ENCODE peak calls at places on chromosomes 13 and 19, in nine cellular contexts. One of them, this sample, is unnamed.
A peak's percentile ranks its signal among the peaks of the same experiment; 100 is the strongest.

GRCh38 chr19:4277051-4277700 is 1.9 kb upstream of the SHD start:
- DNase-seq in HFF-Myc: no peak
- DNase-seq in NCI-H1105: no peak
- DNase-seq in posterior cingulate gyrus: no peak
- DNase-seq in hypothalamus: no peak
- DNase-seq in activated T-cell treated with anti-CD3 and anti-CD28 coated beads for 48 hours: no peak
- DNase-seq in NCI-H1436: no peak
- DNase-seq in NCI-H748 treated with DMSO at 0.1 percent for 48 hours: peak; percentile 5
- DNase-seq in C1 segment of cervical spinal cord: no peak
- DNase-seq in this sample: no peak

GRCh38 chr19:2144190-2144589 is 7.2 kb downstream of the AP3D1 start:
- DNase-seq in C1 segment of cervical spinal cord: no peak
- DNase-seq in NCI-H1436: no peak
- DNase-seq in NCI-H748 treated with DMSO at 0.1 percent for 48 hours: no peak
- DNase-seq in hypothalamus: no peak
- DNase-seq in HFF-Myc: no peak
- DNase-seq in NCI-H1105: no peak
- DNase-seq in activated T-cell treated with anti-CD3 and anti-CD28 coated beads for 48 hours: no peak
- DNase-seq in posterior cingulate gyrus: no peak
- DNase-seq in this sample: no peak

GRCh38 chr19:41638624-41639023 is 11.8 kb upstream of the CEACAM4 start:
- DNase-seq in HFF-Myc: no peak
- DNase-seq in activated T-cell treated with anti-CD3 and anti-CD28 coated beads for 48 hours: no peak
- DNase-seq in NCI-H1436: no peak
- DNase-seq in NCI-H748 treated with DMSO at 0.1 percent for 48 hours: no peak
- DNase-seq in posterior cingulate gyrus: no peak
- DNase-seq in C1 segment of cervical spinal cord: no peak
- DNase-seq in NCI-H1105: no peak
- DNase-seq in hypothalamus: no peak
- DNase-seq in this sample: no peak

GRCh38 chr13:46140044-46140443 is 35.2 kb upstream of the CPB2 start:
- DNase-seq in hypothalamus: no peak
- DNase-seq in NCI-H1105: no peak
- DNase-seq in C1 segment of cervical spinal cord: no peak
- DNase-seq in activated T-cell treated with anti-CD3 and anti-CD28 coated beads for 48 hours: no peak
- DNase-seq in posterior cingulate gyrus: no peak
- DNase-seq in NCI-H1436: no peak
- DNase-seq in HFF-Myc: no peak
- DNase-seq in NCI-H748 treated with DMSO at 0.1 percent for 48 hours: no peak
- DNase-seq in this sample: no peak

GRCh38 chr13:20942938-20943518 is 40.5 kb upstream of the XPO4 start:
- DNase-seq in NCI-H1436: no peak
- DNase-seq in C1 segment of cervical spinal cord: no peak
- DNase-seq in activated T-cell treated with anti-CD3 and anti-CD28 coated beads for 48 hours: no peak
- DNase-seq in posterior cingulate gyrus: no peak
- DNase-seq in HFF-Myc: no peak
- DNase-seq in hypothalamus: no peak
- DNase-seq in NCI-H748 treated with DMSO at 0.1 percent for 48 hours: no peak
- DNase-seq in NCI-H1105: no peak
- DNase-seq in this sample: no peak

GRCh38 chr19:49331616-49332055 is 3.6 kb upstream of the CD37 start:
- DNase-seq in hypothalamus: peak; percentile 56
- DNase-seq in NCI-H1436: peak; percentile 22
- DNase-seq in HFF-Myc: no peak
- DNase-seq in posterior cingulate gyrus: no peak
- DNase-seq in NCI-H1105: no peak
- DNase-seq in activated T-cell treated with anti-CD3 and anti-CD28 coated beads for 48 hours: peak; percentile 52
- DNase-seq in NCI-H748 treated with DMSO at 0.1 percent for 48 hours: no peak
- DNase-seq in C1 segment of cervical spinal cord: no peak
- DNase-seq in this sample: no peak

GRCh38 chr19:844300-844971 is 3.6 kb downstream of the PRTN3 start:
- DNase-seq in HFF-Myc: no peak
- DNase-seq in NCI-H748 treated with DMSO at 0.1 percent for 48 hours: no peak
- DNase-seq in NCI-H1105: no peak
- DNase-seq in C1 segment of cervical spinal cord: no peak
- DNase-seq in activated T-cell treated with anti-CD3 and anti-CD28 coated beads for 48 hours: no peak
- DNase-seq in NCI-H1436: no peak
- DNase-seq in hypothalamus: no peak
- DNase-seq in posterior cingulate gyrus: no peak
- DNase-seq in this sample: no peak

GRCh38 chr13:81487151-81487550 is 1146.2 kb upstream of the SPRY2 start:
- DNase-seq in hypothalamus: no peak
- DNase-seq in NCI-H1436: peak; percentile 26
- DNase-seq in posterior cingulate gyrus: no peak
- DNase-seq in HFF-Myc: no peak
- DNase-seq in C1 segment of cervical spinal cord: no peak
- DNase-seq in NCI-H1105: no peak
- DNase-seq in activated T-cell treated with anti-CD3 and anti-CD28 coated beads for 48 hours: no peak
- DNase-seq in NCI-H748 treated with DMSO at 0.1 percent for 48 hours: peak; percentile 26
- DNase-seq in this sample: no peak

GRCh38 chr13:102401305-102401704 is 543 bp downstream of the FGF14 start:
- DNase-seq in NCI-H1436: no peak
- DNase-seq in hypothalamus: peak; percentile 48
- DNase-seq in activated T-cell treated with anti-CD3 and anti-CD28 coated beads for 48 hours: no peak
- DNase-seq in posterior cingulate gyrus: no peak
- DNase-seq in NCI-H748 treated with DMSO at 0.1 percent for 48 hours: peak; percentile 50
- DNase-seq in C1 segment of cervical spinal cord: no peak
- DNase-seq in HFF-Myc: no peak
- DNase-seq in NCI-H1105: no peak
- DNase-seq in this sample: no peak

GRCh38 chr13:98585946-98586345 is 9.0 kb upstream of the STK24 start:
- DNase-seq in NCI-H1436: no peak
- DNase-seq in NCI-H748 treated with DMSO at 0.1 percent for 48 hours: no peak
- DNase-seq in hypothalamus: no peak
- DNase-seq in NCI-H1105: no peak
- DNase-seq in activated T-cell treated with anti-CD3 and anti-CD28 coated beads for 48 hours: no peak
- DNase-seq in HFF-Myc: no peak
- DNase-seq in C1 segment of cervical spinal cord: no peak
- DNase-seq in posterior cingulate gyrus: no peak
- DNase-seq in this sample: no peak

GRCh38 chr19:4678881-4679379 is 8.8 kb upstream of the MYDGF start:
- DNase-seq in NCI-H748 treated with DMSO at 0.1 percent for 48 hours: no peak
- DNase-seq in hypothalamus: no peak
- DNase-seq in activated T-cell treated with anti-CD3 and anti-CD28 coated beads for 48 hours: peak; percentile 17
- DNase-seq in NCI-H1436: no peak
- DNase-seq in posterior cingulate gyrus: no peak
- DNase-seq in HFF-Myc: no peak
- DNase-seq in NCI-H1105: no peak
- DNase-seq in C1 segment of cervical spinal cord: no peak
- DNase-seq in this sample: no peak

GRCh38 chr19:33054623-33055022 is 10.1 kb downstream of the RHPN2 start:
- DNase-seq in C1 segment of cervical spinal cord: no peak
- DNase-seq in hypothalamus: no peak
- DNase-seq in activated T-cell treated with anti-CD3 and anti-CD28 coated beads for 48 hours: no peak
- DNase-seq in NCI-H1436: no peak
- DNase-seq in posterior cingulate gyrus: no peak
- DNase-seq in NCI-H748 treated with DMSO at 0.1 percent for 48 hours: no peak
- DNase-seq in HFF-Myc: no peak
- DNase-seq in NCI-H1105: no peak
- DNase-seq in this sample: no peak

GRCh38 chr13:28329395-28330158 is 165.4 kb downstream of the FLT1 start:
- DNase-seq in HFF-Myc: peak; percentile 82
- DNase-seq in C1 segment of cervical spinal cord: no peak
- DNase-seq in NCI-H1105: no peak
- DNase-seq in hypothalamus: no peak
- DNase-seq in NCI-H1436: no peak
- DNase-seq in NCI-H748 treated with DMSO at 0.1 percent for 48 hours: no peak
- DNase-seq in posterior cingulate gyrus: no peak
- DNase-seq in activated T-cell treated with anti-CD3 and anti-CD28 coated beads for 48 hours: no peak
- DNase-seq in this sample: no peak

GRCh38 chr13:76887070-76887563 is 912 bp upstream of the KCTD12 start:
- DNase-seq in NCI-H1436: no peak
- DNase-seq in posterior cingulate gyrus: no peak
- DNase-seq in HFF-Myc: no peak
- DNase-seq in hypothalamus: no peak
- DNase-seq in NCI-H1105: no peak
- DNase-seq in activated T-cell treated with anti-CD3 and anti-CD28 coated beads for 48 hours: no peak
- DNase-seq in C1 segment of cervical spinal cord: no peak
- DNase-seq in NCI-H748 treated with DMSO at 0.1 percent for 48 hours: no peak
- DNase-seq in this sample: no peak

GRCh38 chr13:91054902-91055301 is 292.6 kb upstream of the MIR17HG start:
- DNase-seq in NCI-H748 treated with DMSO at 0.1 percent for 48 hours: no peak
- DNase-seq in hypothalamus: no peak
- DNase-seq in NCI-H1436: no peak
- DNase-seq in C1 segment of cervical spinal cord: no peak
- DNase-seq in activated T-cell treated with anti-CD3 and anti-CD28 coated beads for 48 hours: no peak
- DNase-seq in NCI-H1105: no peak
- DNase-seq in posterior cingulate gyrus: no peak
- DNase-seq in HFF-Myc: no peak
- DNase-seq in this sample: no peak

GRCh38 chr13:113649212-113649611 is 8.8 kb downstream of the ATP4B start:
- DNase-seq in NCI-H1436: no peak
- DNase-seq in C1 segment of cervical spinal cord: no peak
- DNase-seq in NCI-H748 treated with DMSO at 0.1 percent for 48 hours: no peak
- DNase-seq in hypothalamus: no peak
- DNase-seq in activated T-cell treated with anti-CD3 and anti-CD28 coated beads for 48 hours: no peak
- DNase-seq in HFF-Myc: no peak
- DNase-seq in NCI-H1105: no peak
- DNase-seq in posterior cingulate gyrus: no peak
- DNase-seq in this sample: no peak

GRCh38 chr19:35254341-35255297 is 5.8 kb downstream of the LSR start:
- DNase-seq in posterior cingulate gyrus: peak; percentile 29
- DNase-seq in NCI-H1436: no peak
- DNase-seq in activated T-cell treated with anti-CD3 and anti-CD28 coated beads for 48 hours: no peak
- DNase-seq in C1 segment of cervical spinal cord: no peak
- DNase-seq in NCI-H748 treated with DMSO at 0.1 percent for 48 hours: no peak
- DNase-seq in hypothalamus: no peak
- DNase-seq in HFF-Myc: no peak
- DNase-seq in NCI-H1105: no peak
- DNase-seq in this sample: no peak

GRCh38 chr13:40445557-40445990 is 220.9 kb downstream of the FOXO1 start:
- DNase-seq in NCI-H1436: no peak
- DNase-seq in activated T-cell treated with anti-CD3 and anti-CD28 coated beads for 48 hours: no peak
- DNase-seq in HFF-Myc: no peak
- DNase-seq in hypothalamus: no peak
- DNase-seq in C1 segment of cervical spinal cord: no peak
- DNase-seq in NCI-H1105: no peak
- DNase-seq in posterior cingulate gyrus: no peak
- DNase-seq in NCI-H748 treated with DMSO at 0.1 percent for 48 hours: no peak
- DNase-seq in this sample: no peak

GRCh38 chr19:2691951-2692350 is 10.5 kb downstream of the GNG7 start:
- DNase-seq in NCI-H748 treated with DMSO at 0.1 percent for 48 hours: no peak
- DNase-seq in NCI-H1436: no peak
- DNase-seq in NCI-H1105: no peak
- DNase-seq in HFF-Myc: no peak
- DNase-seq in activated T-cell treated with anti-CD3 and anti-CD28 coated beads for 48 hours: no peak
- DNase-seq in posterior cingulate gyrus: peak; percentile 92
- DNase-seq in C1 segment of cervical spinal cord: peak; percentile 75
- DNase-seq in hypothalamus: peak; percentile 83
- DNase-seq in this sample: no peak

GRCh38 chr19:42480335-42481095 is 37.8 kb upstream of the CXCL17 start:
- DNase-seq in activated T-cell treated with anti-CD3 and anti-CD28 coated beads for 48 hours: no peak
- DNase-seq in NCI-H1105: no peak
- DNase-seq in HFF-Myc: no peak
- DNase-seq in NCI-H748 treated with DMSO at 0.1 percent for 48 hours: no peak
- DNase-seq in C1 segment of cervical spinal cord: no peak
- DNase-seq in hypothalamus: peak; percentile 21
- DNase-seq in posterior cingulate gyrus: no peak
- DNase-seq in NCI-H1436: no peak
- DNase-seq in this sample: no peak

GRCh38 chr13:61286148-61286745 is 129.4 kb downstream of the PCDH20 start:
- DNase-seq in NCI-H1105: peak; percentile 39
- DNase-seq in activated T-cell treated with anti-CD3 and anti-CD28 coated beads for 48 hours: no peak
- DNase-seq in NCI-H748 treated with DMSO at 0.1 percent for 48 hours: peak; percentile 46
- DNase-seq in NCI-H1436: no peak
- DNase-seq in HFF-Myc: no peak
- DNase-seq in hypothalamus: no peak
- DNase-seq in C1 segment of cervical spinal cord: no peak
- DNase-seq in posterior cingulate gyrus: no peak
- DNase-seq in this sample: no peak

GRCh38 chr19:11375143-11375948 is 880 bp downstream of the SWSAP1 start:
- DNase-seq in NCI-H1436: peak; percentile 17
- DNase-seq in NCI-H748 treated with DMSO at 0.1 percent for 48 hours: no peak
- DNase-seq in HFF-Myc: no peak
- DNase-seq in posterior cingulate gyrus: no peak
- DNase-seq in C1 segment of cervical spinal cord: peak; percentile 57
- DNase-seq in hypothalamus: no peak
- DNase-seq in NCI-H1105: peak; percentile 37
- DNase-seq in activated T-cell treated with anti-CD3 and anti-CD28 coated beads for 48 hours: peak; percentile 56
- DNase-seq in this sample: peak; percentile 4

GRCh38 chr19:46748325-46749109 is 2.3 kb upstream of the STRN4 start:
- DNase-seq in posterior cingulate gyrus: peak; percentile 19
- DNase-seq in NCI-H1105: no peak
- DNase-seq in HFF-Myc: no peak
- DNase-seq in hypothalamus: peak; percentile 23
- DNase-seq in NCI-H748 treated with DMSO at 0.1 percent for 48 hours: peak; percentile 34
- DNase-seq in NCI-H1436: peak; percentile 17
- DNase-seq in C1 segment of cervical spinal cord: no peak
- DNase-seq in activated T-cell treated with anti-CD3 and anti-CD28 coated beads for 48 hours: peak; percentile 66
- DNase-seq in this sample: no peak

GRCh38 chr19:4636151-4636717 is 3.1 kb upstream of the TNFAIP8L1 start:
- DNase-seq in posterior cingulate gyrus: peak; percentile 87
- DNase-seq in NCI-H1436: peak; percentile 66
- DNase-seq in hypothalamus: peak; percentile 24
- DNase-seq in C1 segment of cervical spinal cord: peak; percentile 22
- DNase-seq in HFF-Myc: no peak
- DNase-seq in NCI-H748 treated with DMSO at 0.1 percent for 48 hours: peak; percentile 21
- DNase-seq in activated T-cell treated with anti-CD3 and anti-CD28 coated beads for 48 hours: peak; percentile 79
- DNase-seq in NCI-H1105: peak; percentile 44
- DNase-seq in this sample: peak; percentile 39

GRCh38 chr19:45059258-45059965 is 16.9 kb downstream of the ZNF296 start:
- DNase-seq in posterior cingulate gyrus: peak; percentile 90
- DNase-seq in activated T-cell treated with anti-CD3 and anti-CD28 coated beads for 48 hours: peak; percentile 76
- DNase-seq in C1 segment of cervical spinal cord: peak; percentile 50
- DNase-seq in NCI-H1436: peak; percentile 54
- DNase-seq in NCI-H1105: peak; percentile 26
- DNase-seq in hypothalamus: peak; percentile 84
- DNase-seq in NCI-H748 treated with DMSO at 0.1 percent for 48 hours: peak; percentile 41
- DNase-seq in HFF-Myc: peak; percentile 63
- DNase-seq in this sample: peak; percentile 42

GRCh38 chr13:97384366-97384765 is 49.6 kb upstream of the RAP2A start:
- DNase-seq in hypothalamus: no peak
- DNase-seq in NCI-H1105: no peak
- DNase-seq in posterior cingulate gyrus: no peak
- DNase-seq in NCI-H748 treated with DMSO at 0.1 percent for 48 hours: no peak
- DNase-seq in NCI-H1436: no peak
- DNase-seq in HFF-Myc: no peak
- DNase-seq in C1 segment of cervical spinal cord: no peak
- DNase-seq in activated T-cell treated with anti-CD3 and anti-CD28 coated beads for 48 hours: no peak
- DNase-seq in this sample: no peak

GRCh38 chr13:113820813-113821651 is 42.8 kb downstream of the GAS6 start:
- DNase-seq in NCI-H1105: no peak
- DNase-seq in NCI-H1436: no peak
- DNase-seq in NCI-H748 treated with DMSO at 0.1 percent for 48 hours: no peak
- DNase-seq in posterior cingulate gyrus: peak; percentile 94
- DNase-seq in hypothalamus: peak; percentile 83
- DNase-seq in activated T-cell treated with anti-CD3 and anti-CD28 coated beads for 48 hours: no peak
- DNase-seq in C1 segment of cervical spinal cord: peak; percentile 81
- DNase-seq in HFF-Myc: peak; percentile 93
- DNase-seq in this sample: peak; percentile 27

GRCh38 chr19:10260141-10260584 is 8.1 kb downstream of the MRPL4 start:
- DNase-seq in activated T-cell treated with anti-CD3 and anti-CD28 coated beads for 48 hours: peak; percentile 68
- DNase-seq in NCI-H1436: no peak
- DNase-seq in hypothalamus: peak; percentile 28
- DNase-seq in NCI-H1105: no peak
- DNase-seq in C1 segment of cervical spinal cord: no peak
- DNase-seq in NCI-H748 treated with DMSO at 0.1 percent for 48 hours: no peak
- DNase-seq in HFF-Myc: no peak
- DNase-seq in posterior cingulate gyrus: peak; percentile 85
- DNase-seq in this sample: no peak

GRCh38 chr19:12794936-12795335 is 3.6 kb downstream of the JUNB start:
- DNase-seq in hypothalamus: no peak
- DNase-seq in NCI-H748 treated with DMSO at 0.1 percent for 48 hours: no peak
- DNase-seq in NCI-H1105: no peak
- DNase-seq in posterior cingulate gyrus: no peak
- DNase-seq in HFF-Myc: no peak
- DNase-seq in NCI-H1436: no peak
- DNase-seq in C1 segment of cervical spinal cord: no peak
- DNase-seq in activated T-cell treated with anti-CD3 and anti-CD28 coated beads for 48 hours: no peak
- DNase-seq in this sample: no peak

GRCh38 chr13:23506071-23506820 is 64.0 kb upstream of the TNFRSF19 start:
- DNase-seq in NCI-H1105: no peak
- DNase-seq in posterior cingulate gyrus: no peak
- DNase-seq in HFF-Myc: peak; percentile 74
- DNase-seq in NCI-H748 treated with DMSO at 0.1 percent for 48 hours: no peak
- DNase-seq in hypothalamus: no peak
- DNase-seq in NCI-H1436: no peak
- DNase-seq in activated T-cell treated with anti-CD3 and anti-CD28 coated beads for 48 hours: no peak
- DNase-seq in C1 segment of cervical spinal cord: no peak
- DNase-seq in this sample: no peak

GRCh38 chr19:52689804-52690394 is 44.9 kb downstream of the ZNF611 start:
- DNase-seq in activated T-cell treated with anti-CD3 and anti-CD28 coated beads for 48 hours: peak; percentile 15
- DNase-seq in NCI-H1436: peak; percentile 23
- DNase-seq in NCI-H748 treated with DMSO at 0.1 percent for 48 hours: no peak
- DNase-seq in C1 segment of cervical spinal cord: peak; percentile 31
- DNase-seq in posterior cingulate gyrus: peak; percentile 71
- DNase-seq in hypothalamus: peak; percentile 69
- DNase-seq in HFF-Myc: no peak
- DNase-seq in NCI-H1105: peak; percentile 36
- DNase-seq in this sample: no peak